ENCODE peak calls at places on chromosomes 2 and 18, in ten cellular contexts. One of them, this sample, is unnamed. For H3K27me3 and H3K4me1, the result is how much of the 10 kb centered on the place peaks cover.

GRCh38 chr2:158783923-158784322 is 11.2 kb upstream of the DAPL1 start:
- DNase-seq in GM23248: no peak
- DNase-seq in upper lobe of right lung: no peak
- DNase-seq in left lung: no peak
- DNase-seq in fibroblast of lung: no peak
- DNase-seq in naive thymus-derived CD4-positive, alpha-beta T cell: no peak
- DNase-seq in GM23338: no peak
- DNase-seq in suprapubic skin: no peak
- DNase-seq in hepatocyte: no peak
- DNase-seq in tibial artery: no peak
- DNase-seq in this sample: no peak

GRCh38 chr2:96540136-96540535 is 3.6 kb downstream of the ARID5A start:
- DNase-seq in GM23248: peak
- DNase-seq in upper lobe of right lung: peak
- DNase-seq in left lung: no peak
- DNase-seq in fibroblast of lung: peak
- DNase-seq in naive thymus-derived CD4-positive, alpha-beta T cell: no peak
- DNase-seq in GM23338: no peak
- DNase-seq in suprapubic skin: no peak
- DNase-seq in hepatocyte: no peak
- DNase-seq in tibial artery: no peak
- DNase-seq in this sample: peak

GRCh38 chr18:44855681-44856080 is 175.0 kb downstream of the SETBP1 start:
- DNase-seq in GM23248: peak
- DNase-seq in upper lobe of right lung: no peak
- DNase-seq in left lung: no peak
- DNase-seq in fibroblast of lung: no peak
- DNase-seq in naive thymus-derived CD4-positive, alpha-beta T cell: no peak
- DNase-seq in GM23338: no peak
- DNase-seq in suprapubic skin: no peak
- DNase-seq in hepatocyte: no peak
- DNase-seq in tibial artery: no peak
- DNase-seq in this sample: no peak

GRCh38 chr18:22939649-22940048 is 6.5 kb downstream of the RBBP8 start:
- DNase-seq in GM23248: no peak
- DNase-seq in upper lobe of right lung: no peak
- DNase-seq in left lung: no peak
- DNase-seq in fibroblast of lung: no peak
- DNase-seq in naive thymus-derived CD4-positive, alpha-beta T cell: no peak
- DNase-seq in GM23338: no peak
- DNase-seq in suprapubic skin: no peak
- DNase-seq in hepatocyte: no peak
- DNase-seq in tibial artery: no peak
- DNase-seq in this sample: no peak

GRCh38 chr2:51013060-51013746 is 18.7 kb downstream of the NRXN1 start:
- DNase-seq in GM23248: no peak
- DNase-seq in upper lobe of right lung: peak
- DNase-seq in left lung: peak
- DNase-seq in fibroblast of lung: no peak
- DNase-seq in naive thymus-derived CD4-positive, alpha-beta T cell: no peak
- DNase-seq in GM23338: peak
- DNase-seq in suprapubic skin: no peak
- DNase-seq in hepatocyte: peak
- DNase-seq in tibial artery: no peak
- DNase-seq in this sample: peak

GRCh38 chr18:54828290-54828871 is at the start of gene RAB27B:
- DNase-seq in GM23248: peak
- DNase-seq in upper lobe of right lung: peak
- DNase-seq in left lung: peak
- DNase-seq in fibroblast of lung: peak
- DNase-seq in naive thymus-derived CD4-positive, alpha-beta T cell: peak
- DNase-seq in GM23338: peak
- DNase-seq in suprapubic skin: peak
- DNase-seq in hepatocyte: peak
- DNase-seq in tibial artery: peak
- DNase-seq in this sample: peak

GRCh38 chr18:7177131-7177744 is 53.7 kb upstream of the LRRC30 start:
- DNase-seq in GM23248: peak
- DNase-seq in upper lobe of right lung: no peak
- DNase-seq in left lung: no peak
- DNase-seq in fibroblast of lung: peak
- DNase-seq in naive thymus-derived CD4-positive, alpha-beta T cell: no peak
- DNase-seq in GM23338: peak
- DNase-seq in suprapubic skin: no peak
- DNase-seq in hepatocyte: peak
- DNase-seq in tibial artery: no peak
- DNase-seq in this sample: peak

GRCh38 chr2:7053650-7054262 is 136.5 kb downstream of the RNF144A start:
- DNase-seq in GM23248: no peak
- DNase-seq in upper lobe of right lung: no peak
- DNase-seq in left lung: no peak
- DNase-seq in fibroblast of lung: no peak
- DNase-seq in naive thymus-derived CD4-positive, alpha-beta T cell: no peak
- DNase-seq in GM23338: no peak
- DNase-seq in suprapubic skin: no peak
- DNase-seq in hepatocyte: no peak
- DNase-seq in tibial artery: no peak
- DNase-seq in this sample: no peak

GRCh38 chr2:195613922-195614321 is 43.1 kb upstream of the SLC39A10 start:
- DNase-seq in GM23248: peak
- DNase-seq in upper lobe of right lung: no peak
- DNase-seq in left lung: no peak
- DNase-seq in fibroblast of lung: peak
- DNase-seq in naive thymus-derived CD4-positive, alpha-beta T cell: no peak
- DNase-seq in GM23338: no peak
- DNase-seq in suprapubic skin: no peak
- DNase-seq in hepatocyte: peak
- DNase-seq in tibial artery: no peak
- DNase-seq in this sample: no peak

GRCh38 chr2:216833076-216833475 is 26.8 kb downstream of the TNP1 start:
- DNase-seq in GM23248: no peak
- DNase-seq in upper lobe of right lung: no peak
- DNase-seq in left lung: no peak
- DNase-seq in fibroblast of lung: no peak
- DNase-seq in naive thymus-derived CD4-positive, alpha-beta T cell: no peak
- DNase-seq in GM23338: no peak
- DNase-seq in suprapubic skin: no peak
- DNase-seq in hepatocyte: no peak
- DNase-seq in tibial artery: peak
- DNase-seq in this sample: no peak

GRCh38 chr18:48565105-48565504 is 26.3 kb downstream of the CTIF start:
- DNase-seq in GM23248: no peak
- DNase-seq in upper lobe of right lung: no peak
- DNase-seq in left lung: no peak
- DNase-seq in fibroblast of lung: no peak
- DNase-seq in naive thymus-derived CD4-positive, alpha-beta T cell: no peak
- DNase-seq in GM23338: no peak
- DNase-seq in suprapubic skin: no peak
- DNase-seq in hepatocyte: no peak
- DNase-seq in tibial artery: no peak
- DNase-seq in this sample: no peak
- H3K27me3 ChIP-seq in GM23248: under half
- H3K27me3 ChIP-seq in upper lobe of right lung: under half
- H3K27me3 ChIP-seq in left lung: under half
- H3K27me3 ChIP-seq in fibroblast of lung: under half
- H3K27me3 ChIP-seq in naive thymus-derived CD4-positive, alpha-beta T cell: under half
- H3K27me3 ChIP-seq in GM23338: under half
- H3K27me3 ChIP-seq in suprapubic skin: under half
- H3K27me3 ChIP-seq in hepatocyte: under half
- H3K27me3 ChIP-seq in tibial artery: under half
- H3K27me3 ChIP-seq in this sample: under half

GRCh38 chr2:17326717-17327116 is 191.5 kb downstream of the RAD51AP2 start:
- DNase-seq in GM23248: no peak
- DNase-seq in upper lobe of right lung: no peak
- DNase-seq in left lung: no peak
- DNase-seq in fibroblast of lung: peak
- DNase-seq in naive thymus-derived CD4-positive, alpha-beta T cell: no peak
- DNase-seq in GM23338: no peak
- DNase-seq in suprapubic skin: no peak
- DNase-seq in hepatocyte: no peak
- DNase-seq in tibial artery: no peak
- DNase-seq in this sample: no peak
- H3K4me1 ChIP-seq in GM23248: under half
- H3K4me1 ChIP-seq in upper lobe of right lung: under half
- H3K4me1 ChIP-seq in left lung: under half
- H3K4me1 ChIP-seq in fibroblast of lung: under half
- H3K4me1 ChIP-seq in naive thymus-derived CD4-positive, alpha-beta T cell: under half
- H3K4me1 ChIP-seq in GM23338: under half
- H3K4me1 ChIP-seq in suprapubic skin: under half
- H3K4me1 ChIP-seq in hepatocyte: under half
- H3K4me1 ChIP-seq in tibial artery: under half
- H3K4me1 ChIP-seq in this sample: under half

GRCh38 chr2:217914878-217915277 is 87.9 kb downstream of the TNS1 start:
- DNase-seq in GM23248: no peak
- DNase-seq in upper lobe of right lung: no peak
- DNase-seq in left lung: no peak
- DNase-seq in fibroblast of lung: no peak
- DNase-seq in naive thymus-derived CD4-positive, alpha-beta T cell: no peak
- DNase-seq in GM23338: no peak
- DNase-seq in suprapubic skin: no peak
- DNase-seq in hepatocyte: no peak
- DNase-seq in tibial artery: no peak
- DNase-seq in this sample: no peak

GRCh38 chr2:217916504-217917254 is 86.1 kb downstream of the TNS1 start:
- DNase-seq in GM23248: no peak
- DNase-seq in upper lobe of right lung: peak
- DNase-seq in left lung: peak
- DNase-seq in fibroblast of lung: no peak
- DNase-seq in naive thymus-derived CD4-positive, alpha-beta T cell: no peak
- DNase-seq in GM23338: no peak
- DNase-seq in suprapubic skin: no peak
- DNase-seq in hepatocyte: no peak
- DNase-seq in tibial artery: peak
- DNase-seq in this sample: no peak

GRCh38 chr2:217914078-217914477 is 88.7 kb downstream of the TNS1 start:
- DNase-seq in GM23248: no peak
- DNase-seq in upper lobe of right lung: no peak
- DNase-seq in left lung: no peak
- DNase-seq in fibroblast of lung: no peak
- DNase-seq in naive thymus-derived CD4-positive, alpha-beta T cell: no peak
- DNase-seq in GM23338: no peak
- DNase-seq in suprapubic skin: no peak
- DNase-seq in hepatocyte: no peak
- DNase-seq in tibial artery: no peak
- DNase-seq in this sample: no peak

GRCh38 chr2:217913415-217913814 is 89.4 kb downstream of the TNS1 start:
- DNase-seq in GM23248: no peak
- DNase-seq in upper lobe of right lung: no peak
- DNase-seq in left lung: no peak
- DNase-seq in fibroblast of lung: no peak
- DNase-seq in naive thymus-derived CD4-positive, alpha-beta T cell: no peak
- DNase-seq in GM23338: no peak
- DNase-seq in suprapubic skin: no peak
- DNase-seq in hepatocyte: no peak
- DNase-seq in tibial artery: no peak
- DNase-seq in this sample: no peak

DNA sequence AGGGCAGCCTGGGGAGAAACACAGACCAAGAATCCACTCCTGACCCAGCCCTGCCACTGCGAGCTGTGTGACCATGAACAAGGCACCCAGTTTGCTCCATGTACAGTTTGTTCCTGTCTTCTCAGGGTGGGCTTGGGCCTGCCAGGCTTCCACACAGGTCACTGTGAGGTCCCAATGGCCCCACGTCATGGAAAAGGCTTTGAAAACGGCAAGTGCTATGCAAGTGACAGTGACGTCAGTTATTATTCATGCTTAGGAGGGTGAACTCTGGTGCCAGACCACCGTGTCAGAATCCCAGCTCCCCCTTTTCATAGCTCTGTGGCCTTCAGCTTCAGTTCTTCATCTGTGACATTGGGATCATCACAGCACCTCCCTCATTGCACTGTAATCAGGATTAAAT is 87.1 kb downstream of the TNS1 start:
- DNase-seq in GM23248: no peak
- DNase-seq in upper lobe of right lung: no peak
- DNase-seq in left lung: no peak
- DNase-seq in fibroblast of lung: no peak
- DNase-seq in naive thymus-derived CD4-positive, alpha-beta T cell: no peak
- DNase-seq in GM23338: no peak
- DNase-seq in suprapubic skin: no peak
- DNase-seq in hepatocyte: no peak
- DNase-seq in tibial artery: peak
- DNase-seq in this sample: no peak
- H3K27me3 ChIP-seq in GM23248: under half
- H3K27me3 ChIP-seq in upper lobe of right lung: under half
- H3K27me3 ChIP-seq in left lung: under half
- H3K27me3 ChIP-seq in fibroblast of lung: under half
- H3K27me3 ChIP-seq in naive thymus-derived CD4-positive, alpha-beta T cell: under half
- H3K27me3 ChIP-seq in GM23338: under half
- H3K27me3 ChIP-seq in suprapubic skin: under half
- H3K27me3 ChIP-seq in hepatocyte: under half
- H3K27me3 ChIP-seq in tibial artery: under half
- H3K27me3 ChIP-seq in this sample: under half

GRCh38 chr2:108588070-108588668 is 53.9 kb downstream of the LIMS1 start:
- DNase-seq in GM23248: peak
- DNase-seq in upper lobe of right lung: no peak
- DNase-seq in left lung: no peak
- DNase-seq in fibroblast of lung: peak
- DNase-seq in naive thymus-derived CD4-positive, alpha-beta T cell: no peak
- DNase-seq in GM23338: no peak
- DNase-seq in suprapubic skin: no peak
- DNase-seq in hepatocyte: no peak
- DNase-seq in tibial artery: no peak
- DNase-seq in this sample: no peak
- H3K4me1 ChIP-seq in GM23248: half or more
- H3K4me1 ChIP-seq in upper lobe of right lung: under half
- H3K4me1 ChIP-seq in left lung: under half
- H3K4me1 ChIP-seq in fibroblast of lung: under half
- H3K4me1 ChIP-seq in naive thymus-derived CD4-positive, alpha-beta T cell: under half
- H3K4me1 ChIP-seq in GM23338: under half
- H3K4me1 ChIP-seq in suprapubic skin: under half
- H3K4me1 ChIP-seq in hepatocyte: under half
- H3K4me1 ChIP-seq in tibial artery: under half
- H3K4me1 ChIP-seq in this sample: under half

DNA sequence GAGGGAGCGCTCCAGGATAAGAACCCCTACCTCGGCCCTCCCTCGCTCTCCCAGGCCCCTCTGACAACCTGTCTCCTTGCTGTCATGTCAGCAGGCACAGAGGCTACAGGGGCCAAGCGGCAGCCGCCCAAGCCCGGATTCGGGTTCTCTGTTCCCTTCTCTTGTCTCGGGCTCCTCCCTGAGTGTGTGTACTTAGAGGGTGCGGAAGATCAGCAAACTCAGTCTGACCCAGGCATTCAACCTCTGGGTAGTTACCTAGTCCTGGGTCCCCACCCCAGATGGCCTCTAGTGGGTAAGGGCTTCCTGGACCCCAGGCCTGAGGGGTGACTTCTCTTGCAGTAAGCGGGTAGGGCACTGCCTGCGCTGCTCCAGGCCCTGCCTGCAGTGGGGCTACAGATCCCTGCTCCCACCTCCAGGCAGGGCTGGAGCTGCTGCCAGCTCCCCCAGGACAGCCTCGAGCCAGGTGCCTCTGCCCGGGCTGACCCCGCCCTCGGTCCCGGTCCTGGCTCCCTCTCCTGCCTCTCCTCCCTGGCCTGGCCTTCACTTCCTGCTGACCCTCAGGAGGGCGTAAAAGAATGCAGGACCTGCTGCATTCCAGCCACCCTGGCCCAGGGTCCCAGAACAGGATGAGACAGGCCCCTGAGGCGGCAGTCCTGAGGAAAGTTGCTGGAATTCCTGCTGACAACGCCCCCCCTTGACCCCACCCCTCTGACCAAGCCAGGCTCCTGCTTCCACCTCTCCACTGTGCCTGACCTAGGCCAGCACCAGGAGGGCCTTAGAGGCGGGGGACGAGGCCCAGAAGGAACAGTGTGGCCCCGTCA is 22.0 kb downstream of the GPC1 start:
- DNase-seq in GM23248: no peak
- DNase-seq in upper lobe of right lung: no peak
- DNase-seq in left lung: no peak
- DNase-seq in fibroblast of lung: no peak
- DNase-seq in naive thymus-derived CD4-positive, alpha-beta T cell: no peak
- DNase-seq in GM23338: peak
- DNase-seq in suprapubic skin: no peak
- DNase-seq in hepatocyte: no peak
- DNase-seq in tibial artery: no peak
- DNase-seq in this sample: peak
- H3K27me3 ChIP-seq in GM23248: under half
- H3K27me3 ChIP-seq in upper lobe of right lung: under half
- H3K27me3 ChIP-seq in left lung: under half
- H3K27me3 ChIP-seq in fibroblast of lung: under half
- H3K27me3 ChIP-seq in naive thymus-derived CD4-positive, alpha-beta T cell: under half
- H3K27me3 ChIP-seq in GM23338: under half
- H3K27me3 ChIP-seq in suprapubic skin: under half
- H3K27me3 ChIP-seq in hepatocyte: under half
- H3K27me3 ChIP-seq in tibial artery: under half
- H3K27me3 ChIP-seq in this sample: under half

This sample was measured in endodermal cell.